ENCODE peak calls at places on chromosomes 4 and X, in five cellular contexts. M, B, C, Y and U are unnamed samples.

GRCh38 chr4:181528570-181529184 is 714.5 kb upstream of the TENM3 start:
- DNase-seq in Y (peak), B (peak), C (no peak), M (no peak), U (peak)

GRCh38 chr4:184170996-184171395 is 46.7 kb downstream of the ENPP6 start:
- DNase-seq in M (no peak), C (no peak), Y (no peak), B (peak), U (no peak)

GRCh38 chrX:87409113-87409841 is 108.3 kb upstream of the KLHL4 start:
- DNase-seq in M (no peak), C (no peak), Y (no peak), B (no peak), U (no peak)

GRCh38 chr4:138243369-138243768 is 1.2 kb upstream of the SLC7A11 start:
- DNase-seq in C (no peak), Y (no peak), M (no peak), B (no peak), U (no peak)

GRCh38 chr4:7256989-7257810 is 64.9 kb downstream of the SORCS2 start:
- DNase-seq in Y (no peak), C (no peak), B (no peak), M (no peak), U (no peak)

GRCh38 chr4:25500626-25501318 is 123.7 kb downstream of the ANAPC4 start:
- DNase-seq in M (no peak), Y (no peak), B (peak), C (no peak), U (no peak)

GRCh38 chr4:6834867-6835266 is 52.3 kb downstream of the KIAA0232 start:
- DNase-seq in C (no peak), B (no peak), Y (no peak), M (no peak), U (no peak)

GRCh38 chrX:135707880-135708279 is 5.6 kb upstream of the CT45A1 start:
- DNase-seq in B (no peak), Y (peak), C (no peak), M (no peak), U (no peak)

GRCh38 chrX:40189621-40190020 is 91.9 kb upstream of the BCOR start:
- DNase-seq in B (no peak), Y (no peak), C (no peak), M (no peak), U (no peak)

GRCh38 chrX:120213438-120214265 is 37.0 kb upstream of the ZBTB33 start:
- DNase-seq in Y (peak), M (no peak), B (peak), C (peak), U (peak)

GRCh38 chrX:41720125-41720780 is 3.7 kb upstream of the GPR82 start:
- DNase-seq in C (no peak), M (no peak), B (no peak), Y (no peak), U (no peak)

GRCh38 chrX:4710618-4711433 is 997.4 kb upstream of the PRKX start:
- DNase-seq in M (peak), Y (no peak), B (peak), C (no peak), U (peak)

GRCh38 chr4:46508216-46508615 is 118.3 kb upstream of the GABRA2 start:
- DNase-seq in B (no peak), Y (no peak), M (no peak), C (no peak), U (no peak)

GRCh38 chr4:39357002-39357401 is 9.2 kb downstream of the RFC1 start:
- DNase-seq in B (no peak), M (no peak), Y (no peak), C (peak), U (no peak)

GRCh38 chr4:89344571-89344970 is 37.0 kb upstream of the GPRIN3 start:
- DNase-seq in Y (no peak), M (no peak), B (no peak), C (no peak), U (no peak)

GRCh38 chr4:108694423-108694822 is 44.0 kb downstream of the OSTC start:
- DNase-seq in C (no peak), M (no peak), Y (no peak), B (no peak), U (no peak)

GRCh38 chr4:145090370-145090769 is 7.6 kb downstream of the ANAPC10 start:
- DNase-seq in C (no peak), B (no peak), M (no peak), Y (no peak), U (no peak)

GRCh38 chrX:100905620-100906019 is 23.1 kb downstream of the XKRX start:
- DNase-seq in Y (no peak), C (no peak), B (no peak), M (no peak), U (no peak)

GRCh38 chr4:40613456-40613855 is 16.2 kb downstream of the RBM47 start:
- DNase-seq in Y (no peak), B (no peak), C (no peak), M (no peak), U (no peak)

GRCh38 chrX:41350150-41350975 is 16.4 kb downstream of the DDX3X start:
- DNase-seq in M (no peak), B (no peak), Y (no peak), C (no peak), U (no peak)

GRCh38 chrX:54066841-54067240 is 22.6 kb upstream of the PHF8 start:
- DNase-seq in C (no peak), Y (no peak), M (no peak), B (no peak), U (no peak)